ENCODE peak calls at places on chromosomes 13 and 19, in eight cellular contexts. One of them, this sample, is unnamed.

GRCh38 chr13:23889598-23890224 is 511 bp upstream of the MIPEP start:
- DNase-seq in left lobe of liver: no peak
- DNase-seq in B cell: no peak
- DNase-seq in naive thymus-derived CD8-positive, alpha-beta T cell: no peak
- DNase-seq in HEK293T: no peak
- DNase-seq in T-cell: no peak
- DNase-seq in EH: peak; percentile 38
- DNase-seq in astrocyte of the cerebellum: no peak
- DNase-seq in this sample: no peak

GRCh38 chr13:110455941-110456340 is 105.6 kb downstream of the RAB20 start:
- DNase-seq in left lobe of liver: peak; percentile 83
- DNase-seq in B cell: peak; percentile 80
- DNase-seq in naive thymus-derived CD8-positive, alpha-beta T cell: peak; percentile 28
- DNase-seq in HEK293T: peak; percentile 66
- DNase-seq in T-cell: peak; percentile 49
- DNase-seq in EH: peak; percentile 46
- DNase-seq in astrocyte of the cerebellum: peak; percentile 44
- DNase-seq in this sample: no peak

GRCh38 chr13:99211421-99212035 is 10.9 kb downstream of the UBAC2 start:
- DNase-seq in left lobe of liver: no peak
- DNase-seq in B cell: no peak
- DNase-seq in naive thymus-derived CD8-positive, alpha-beta T cell: no peak
- DNase-seq in HEK293T: no peak
- DNase-seq in T-cell: no peak
- DNase-seq in EH: no peak
- DNase-seq in astrocyte of the cerebellum: no peak
- DNase-seq in this sample: no peak

GRCh38 chr19:2166741-2167738 is 3.3 kb downstream of the DOT1L start:
- DNase-seq in left lobe of liver: peak; percentile 96
- DNase-seq in B cell: no peak
- DNase-seq in naive thymus-derived CD8-positive, alpha-beta T cell: no peak
- DNase-seq in HEK293T: no peak
- DNase-seq in T-cell: no peak
- DNase-seq in EH: peak; percentile 88
- DNase-seq in astrocyte of the cerebellum: peak; percentile 59
- DNase-seq in this sample: no peak

GRCh38 chr19:3796358-3796757 is 10.2 kb upstream of the MATK start:
- DNase-seq in left lobe of liver: no peak
- DNase-seq in B cell: no peak
- DNase-seq in naive thymus-derived CD8-positive, alpha-beta T cell: no peak
- DNase-seq in HEK293T: no peak
- DNase-seq in T-cell: no peak
- DNase-seq in EH: no peak
- DNase-seq in astrocyte of the cerebellum: no peak
- DNase-seq in this sample: no peak

GRCh38 chr13:109945206-109945960 is 159.0 kb upstream of the IRS2 start:
- DNase-seq in left lobe of liver: no peak
- DNase-seq in B cell: no peak
- DNase-seq in naive thymus-derived CD8-positive, alpha-beta T cell: no peak
- DNase-seq in HEK293T: no peak
- DNase-seq in T-cell: no peak
- DNase-seq in EH: peak; percentile 92
- DNase-seq in astrocyte of the cerebellum: peak; percentile 3
- DNase-seq in this sample: no peak

GRCh38 chr13:67137044-67137735 is 92.9 kb downstream of the PCDH9 start:
- DNase-seq in left lobe of liver: no peak
- DNase-seq in B cell: no peak
- DNase-seq in naive thymus-derived CD8-positive, alpha-beta T cell: no peak
- DNase-seq in HEK293T: no peak
- DNase-seq in T-cell: no peak
- DNase-seq in EH: no peak
- DNase-seq in astrocyte of the cerebellum: no peak
- DNase-seq in this sample: no peak

GRCh38 chr13:51425410-51426042 is 27.3 kb downstream of the INTS6 start:
- DNase-seq in left lobe of liver: no peak
- DNase-seq in B cell: no peak
- DNase-seq in naive thymus-derived CD8-positive, alpha-beta T cell: no peak
- DNase-seq in HEK293T: no peak
- DNase-seq in T-cell: no peak
- DNase-seq in EH: peak; percentile 59
- DNase-seq in astrocyte of the cerebellum: no peak
- DNase-seq in this sample: no peak

GRCh38 chr13:114072421-114072820 is 60.0 kb downstream of the RASA3 start:
- DNase-seq in left lobe of liver: peak; percentile 32
- DNase-seq in B cell: no peak
- DNase-seq in naive thymus-derived CD8-positive, alpha-beta T cell: no peak
- DNase-seq in HEK293T: no peak
- DNase-seq in T-cell: no peak
- DNase-seq in EH: no peak
- DNase-seq in astrocyte of the cerebellum: no peak
- DNase-seq in this sample: no peak

GRCh38 chr13:58300224-58300623 is 668.7 kb downstream of the PCDH17 start:
- DNase-seq in left lobe of liver: no peak
- DNase-seq in B cell: no peak
- DNase-seq in naive thymus-derived CD8-positive, alpha-beta T cell: no peak
- DNase-seq in HEK293T: no peak
- DNase-seq in T-cell: no peak
- DNase-seq in EH: no peak
- DNase-seq in astrocyte of the cerebellum: no peak
- DNase-seq in this sample: no peak

GRCh38 chr13:114046447-114046846 is 72.6 kb upstream of the C13orf46 start:
- DNase-seq in left lobe of liver: no peak
- DNase-seq in B cell: no peak
- DNase-seq in naive thymus-derived CD8-positive, alpha-beta T cell: no peak
- DNase-seq in HEK293T: no peak
- DNase-seq in T-cell: no peak
- DNase-seq in EH: no peak
- DNase-seq in astrocyte of the cerebellum: no peak
- DNase-seq in this sample: no peak

GRCh38 chr19:19782783-19783182 is 38.8 kb downstream of the ZNF506 start:
- DNase-seq in left lobe of liver: no peak
- DNase-seq in B cell: no peak
- DNase-seq in naive thymus-derived CD8-positive, alpha-beta T cell: no peak
- DNase-seq in HEK293T: no peak
- DNase-seq in T-cell: no peak
- DNase-seq in EH: no peak
- DNase-seq in astrocyte of the cerebellum: no peak
- DNase-seq in this sample: no peak

GRCh38 chr13:97855570-97855970 is 97.9 kb upstream of the IPO5 start:
- DNase-seq in left lobe of liver: peak; percentile 48
- DNase-seq in B cell: no peak
- DNase-seq in naive thymus-derived CD8-positive, alpha-beta T cell: no peak
- DNase-seq in HEK293T: peak; percentile 65
- DNase-seq in T-cell: no peak
- DNase-seq in EH: peak; percentile 87
- DNase-seq in astrocyte of the cerebellum: peak; percentile 76
- DNase-seq in this sample: peak; percentile 87

GRCh38 chr19:46993622-46994021 is 26.0 kb upstream of the NPAS1 start:
- DNase-seq in left lobe of liver: no peak
- DNase-seq in B cell: no peak
- DNase-seq in naive thymus-derived CD8-positive, alpha-beta T cell: no peak
- DNase-seq in HEK293T: no peak
- DNase-seq in T-cell: no peak
- DNase-seq in EH: no peak
- DNase-seq in astrocyte of the cerebellum: no peak
- DNase-seq in this sample: no peak